ENCODE peak calls at places on chromosome 15, in five cellular contexts. N is IMR-90, Z is mesendoderm, V is H9, W is neuronal stem cell. C is an unnamed sample.

GRCh38 chr15:40063563-40064011 is 24.6 kb upstream of the SRP14 start:
- DNase-seq in N (peak; percentile 50), Z (no peak), V (no peak), W (no peak), C (no peak)

GRCh38 chr15:73389539-73389938 is 20.8 kb upstream of the HCN4 start:
- DNase-seq in N (no peak), Z (peak; percentile 96), V (no peak), W (no peak), C (no peak)

GRCh38 chr15:67164401-67164791 is 90.1 kb downstream of the AAGAB start:
- DNase-seq in N (no peak), Z (no peak), V (no peak), W (no peak), C (no peak)

GRCh38 chr15:52483712-52484111 is 45.0 kb downstream of the MYO5A start:
- DNase-seq in N (peak; percentile 55), Z (no peak), V (no peak), W (no peak), C (no peak)

GRCh38 chr15:50028323-50028722 is 90.7 kb downstream of the ATP8B4 start:
- DNase-seq in N (no peak), Z (peak; percentile 33), V (no peak), W (no peak), C (no peak)

GRCh38 chr15:92391640-92392039 is 2.0 kb upstream of the ST8SIA2 start:
- DNase-seq in N (peak; percentile 1), Z (peak; percentile 78), V (peak; percentile 65), W (no peak), C (peak; percentile 60)

GRCh38 chr15:99511865-99512632 is 53.7 kb upstream of the MEF2A start:
- DNase-seq in N (no peak), Z (no peak), V (no peak), W (no peak), C (no peak)

GRCh38 chr15:80059786-80060489 is 462 bp downstream of the ZFAND6 start:
- DNase-seq in N (peak; percentile 16), Z (peak; percentile 87), V (peak; percentile 62), W (peak; percentile 72), C (no peak)

GRCh38 chr15:47620960-47621681 is 96.2 kb upstream of the SEMA6D start:
- DNase-seq in N (peak; percentile 50), Z (no peak), V (no peak), W (no peak), C (no peak)

GRCh38 chr15:66886686-66887273 is 178.6 kb upstream of the SMAD3 start:
- DNase-seq in N (no peak), Z (no peak), V (no peak), W (no peak), C (peak; percentile 14)

GRCh38 chr15:85702321-85703230 is 92.1 kb downstream of the KLHL25 start:
- DNase-seq in N (peak; percentile 75), Z (no peak), V (no peak), W (no peak), C (no peak)

DNA sequence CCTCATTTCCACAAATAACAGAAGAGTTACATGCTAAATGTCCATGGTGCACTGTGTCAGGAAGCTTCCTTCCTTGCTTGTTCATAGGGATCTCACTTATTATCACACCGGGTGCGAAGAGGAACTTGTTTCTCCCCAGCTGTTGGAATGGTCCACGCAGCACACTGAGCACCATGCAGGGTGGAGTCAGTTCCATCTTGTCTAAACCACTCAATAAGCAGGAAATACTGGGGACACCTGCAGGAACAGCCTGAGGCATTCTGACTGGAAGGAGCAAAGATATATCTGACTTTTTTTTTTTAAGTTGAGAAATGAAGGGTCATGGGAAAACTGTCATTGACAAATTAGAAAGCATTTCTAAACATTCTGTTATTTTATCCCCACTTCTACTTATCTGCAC is 70.0 kb upstream of the WDR72 start:
- DNase-seq in N (no peak), Z (no peak), V (no peak), W (no peak), C (no peak)
- H3K4ac ChIP-seq in N (no peak overlapping the region), Z (no peak overlapping the region), V (no peak overlapping the region), W (no peak overlapping the region), C (no peak overlapping the region)

DNA sequence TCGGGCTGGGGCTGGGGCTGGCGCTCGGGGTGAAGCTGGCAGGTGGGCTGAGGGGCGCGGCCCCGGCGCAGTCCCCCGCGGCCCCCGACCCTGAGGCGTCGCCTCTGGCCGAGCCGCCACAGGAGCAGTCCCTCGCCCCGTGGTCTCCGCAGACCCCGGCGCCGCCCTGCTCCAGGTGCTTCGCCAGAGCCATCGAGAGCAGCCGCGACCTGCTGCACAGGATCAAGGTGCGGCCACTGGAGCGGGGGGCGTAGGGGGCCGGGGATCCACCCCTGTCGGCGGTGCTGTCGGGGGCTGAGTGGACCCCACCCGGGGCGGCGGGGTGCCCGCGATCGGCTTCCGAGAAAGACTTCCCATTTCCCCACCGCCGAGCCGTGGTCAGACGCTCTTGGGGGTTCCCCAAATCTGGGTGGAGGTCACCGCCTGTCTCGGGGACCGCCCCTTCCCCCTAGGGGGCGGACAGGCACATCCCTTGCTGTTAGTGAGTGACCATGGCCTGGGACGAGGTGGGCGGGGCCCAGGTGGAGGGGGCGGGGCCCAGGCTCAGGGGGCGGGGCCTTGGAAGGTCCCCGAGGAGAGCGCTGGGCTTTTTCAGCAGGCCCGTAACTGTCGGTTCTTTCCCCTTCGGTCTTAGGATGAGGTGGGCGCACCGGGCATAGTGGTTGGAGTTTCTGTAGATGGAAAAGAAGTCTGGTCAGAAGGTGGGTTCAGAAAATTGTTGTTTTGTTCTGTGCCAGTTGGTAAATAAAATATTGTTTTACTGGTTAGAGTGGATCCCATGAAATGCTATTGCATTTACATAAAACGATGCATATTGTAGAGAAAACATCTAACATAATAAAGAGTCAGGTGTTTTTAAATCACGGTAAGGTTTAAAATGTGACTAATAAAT is 587 bp downstream of the LACTB start:
- DNase-seq in N (peak; percentile 75), Z (peak; percentile 86), V (peak; percentile 96), W (peak; percentile 73), C (peak; percentile 21)
- H3K4ac ChIP-seq in N (peak overlapping the region; percentile 74), Z (no peak overlapping the region), V (no peak overlapping the region), W (no peak overlapping the region), C (no peak overlapping the region)

DNA sequence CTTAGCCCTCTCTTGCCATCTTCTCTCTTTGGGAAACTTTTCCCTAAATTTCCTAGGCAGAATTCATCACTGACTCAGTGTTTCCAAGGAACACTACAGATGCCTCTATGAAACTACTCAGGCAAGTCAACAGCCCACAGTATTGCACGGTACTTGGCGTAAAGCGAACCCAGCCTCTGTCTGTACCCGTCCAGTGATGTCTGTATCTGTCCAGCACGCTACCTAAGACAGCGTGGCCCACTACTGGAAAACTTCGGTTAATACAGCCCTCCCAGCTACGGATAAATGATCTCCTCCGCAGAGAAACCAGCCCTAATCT is 467 bp downstream of the SKIC8 start:
- DNase-seq in N (peak; percentile 20), Z (no peak), V (no peak), W (no peak), C (no peak)
- H3K4ac ChIP-seq in N (peak overlapping the region; percentile 89), Z (peak overlapping the region; percentile 63), V (no peak overlapping the region), W (no peak overlapping the region), C (no peak overlapping the region)

GRCh38 chr15:90932660-90932991 is 277 bp upstream of the HDDC3 start:
- DNase-seq in N (no peak), Z (no peak), V (no peak), W (no peak), C (no peak)

GRCh38 chr15:90936823-90937222 is 1.7 kb downstream of the UNC45A start:
- DNase-seq in N (no peak), Z (no peak), V (no peak), W (no peak), C (no peak)

GRCh38 chr15:90933310-90933709 is 961 bp upstream of the HDDC3 start:
- DNase-seq in N (no peak), Z (no peak), V (no peak), W (no peak), C (no peak)

GRCh38 chr15:90934256-90934948 is 683 bp upstream of the UNC45A start:
- DNase-seq in N (peak; percentile 79), Z (peak; percentile 93), V (peak; percentile 94), W (peak; percentile 77), C (no peak)

DNA sequence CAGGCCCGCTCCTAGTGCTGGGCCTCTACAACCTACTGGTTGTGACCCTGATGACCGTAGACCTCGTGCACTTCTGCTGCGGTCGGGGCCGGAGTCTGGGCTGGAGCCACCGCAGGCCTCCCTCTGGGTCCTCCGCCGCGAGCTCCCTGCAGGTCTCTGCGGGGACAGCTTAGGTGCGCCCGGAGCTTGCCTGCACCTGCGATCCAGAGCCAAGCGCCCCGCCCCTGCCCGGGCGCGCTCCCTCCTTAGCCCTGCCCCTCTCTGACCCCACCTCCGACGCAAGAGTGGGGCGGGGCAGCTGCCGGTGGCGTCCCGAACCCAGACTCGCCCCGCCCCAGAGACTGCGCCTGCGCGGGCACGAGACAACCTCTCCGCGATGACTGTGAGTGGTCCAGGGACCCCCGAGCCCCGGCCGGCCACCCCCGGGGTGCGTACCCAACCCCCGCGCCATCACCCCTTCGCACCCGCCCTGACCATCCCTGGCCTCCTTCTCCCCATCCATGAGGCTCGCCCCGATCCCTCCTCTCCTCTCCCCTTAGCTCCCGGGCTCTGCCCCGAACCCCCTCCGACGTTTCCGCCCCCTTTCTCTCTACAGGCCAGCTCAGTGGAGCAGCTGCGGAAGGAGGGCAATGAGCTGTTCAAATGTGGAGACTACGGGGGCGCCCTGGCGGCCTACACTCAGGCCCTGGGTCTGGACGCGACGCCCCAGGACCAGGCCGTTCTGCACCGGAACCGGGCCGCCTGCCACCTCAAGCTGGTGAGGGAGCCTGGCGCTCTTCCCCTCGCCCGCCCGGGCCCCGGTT is at the start of gene UNC45A:
- DNase-seq in N (peak; percentile 77), Z (peak; percentile 95), V (peak; percentile 95), W (peak; percentile 88), C (peak; percentile 98)
- H3K4ac ChIP-seq in N (peak within 1 kb of the TSS; percentile 81), Z (no peak within 1 kb of the TSS), V (no peak within 1 kb of the TSS), W (peak within 1 kb of the TSS; percentile 6), C (no peak within 1 kb of the TSS)

C was measured in H1.